ENCODE peak calls at places on chromosomes 13 and 19, in nine cellular contexts. G, N, E, Q, R, H, O, A and D are unnamed samples.

GRCh38 chr13:94947965-94948371 is 235.6 kb upstream of the SOX21 start:
- DNase-seq in E (no peak), G (no peak), A (no peak), O (no peak), H (no peak), N (no peak), Q (no peak), R (no peak), D (no peak)

GRCh38 chr13:97491452-97491851 is 57.5 kb downstream of the RAP2A start:
- DNase-seq in G (no peak), R (no peak), O (no peak), H (no peak), E (no peak), N (no peak), A (no peak), Q (no peak), D (no peak)

GRCh38 chr13:100803091-100803490 is 128.5 kb upstream of the TMTC4 start:
- DNase-seq in E (no peak), N (no peak), A (no peak), O (no peak), H (no peak), R (no peak), G (no peak), Q (no peak), D (no peak)

GRCh38 chr13:75161804-75162203 is 320.2 kb downstream of the TBC1D4 start:
- DNase-seq in E (no peak), N (no peak), A (no peak), O (no peak), R (no peak), Q (no peak), H (no peak), G (no peak), D (no peak)

GRCh38 chr13:50080158-50080855 is 65.1 kb downstream of the KCNRG start:
- DNase-seq in G (no peak), E (peak), N (peak), A (peak), O (peak), R (peak), H (peak), Q (no peak), D (no peak)

GRCh38 chr13:65787087-65787486 is 1443.0 kb downstream of the PCDH9 start:
- DNase-seq in E (no peak), N (no peak), G (no peak), A (no peak), O (no peak), R (no peak), H (no peak), Q (no peak), D (no peak)

GRCh38 chr19:54218259-54218658 is 4.5 kb downstream of the LILRB3 start:
- DNase-seq in R (no peak), Q (peak), O (no peak), H (no peak), N (no peak), E (no peak), G (no peak), A (no peak), D (no peak)

GRCh38 chr19:7870571-7871279 is 3.5 kb downstream of the PRR36 start:
- DNase-seq in G (no peak), A (no peak), R (no peak), Q (peak), E (peak), N (peak), O (no peak), H (peak), D (peak)

GRCh38 chr13:53073711-53074110 is 45.1 kb downstream of the OLFM4 start:
- DNase-seq in N (no peak), O (no peak), G (no peak), H (no peak), Q (no peak), E (no peak), R (no peak), A (no peak), D (no peak)

GRCh38 chr19:343941-344624 is 513 bp downstream of the MIER2 start:
- DNase-seq in R (peak), G (peak), Q (no peak), H (peak), A (no peak), N (peak), O (no peak), E (no peak), D (no peak)

GRCh38 chr19:29927944-29928669 is 13.9 kb upstream of the URI1 start:
- DNase-seq in H (no peak), O (no peak), R (no peak), N (no peak), G (no peak), E (no peak), A (no peak), Q (no peak), D (no peak)

GRCh38 chr13:113489549-113490495 is 689 bp downstream of the DCUN1D2 start:
- DNase-seq in A (peak), R (peak), N (peak), Q (no peak), G (peak), O (no peak), E (no peak), H (peak), D (no peak)

GRCh38 chr13:22487932-22488331 is 692.8 kb upstream of the SGCG start:
- DNase-seq in Q (no peak), A (no peak), G (no peak), O (no peak), H (no peak), E (no peak), R (no peak), N (no peak), D (no peak)

GRCh38 chr19:44582581-44583265 is 30.6 kb upstream of the IGSF23 start:
- DNase-seq in A (no peak), O (no peak), H (peak), E (peak), Q (no peak), G (no peak), N (peak), R (peak), D (no peak)

GRCh38 chr13:85654227-85654626 is 145.0 kb downstream of the SLITRK6 start:
- DNase-seq in G (no peak), E (no peak), O (no peak), Q (no peak), R (no peak), H (no peak), N (no peak), A (no peak), D (no peak)

GRCh38 chr19:32837531-32837930 is 32.0 kb downstream of the SLC7A9 start:
- DNase-seq in N (no peak), H (no peak), E (no peak), A (no peak), R (no peak), G (no peak), O (no peak), Q (no peak), D (no peak)

GRCh38 chr19:13267889-13268288 is 117.7 kb downstream of the IER2 start:
- DNase-seq in E (no peak), A (no peak), G (no peak), Q (no peak), H (no peak), R (no peak), N (no peak), O (no peak), D (no peak)

GRCh38 chr19:45729774-45730388 is 815 bp downstream of the FBXO46 start:
- DNase-seq in O (no peak), A (no peak), N (peak), H (peak), R (no peak), G (no peak), E (no peak), Q (peak), D (no peak)

GRCh38 chr19:12994701-12995595 is at the start of gene NFIX:
- DNase-seq in H (peak), N (peak), A (peak), E (peak), O (peak), R (peak), Q (peak), G (peak), D (peak)

GRCh38 chr19:12840091-12841079 is 2.1 kb downstream of the MAST1 start:
- DNase-seq in A (no peak), O (no peak), N (peak), H (peak), G (no peak), E (peak), R (peak), Q (peak), D (peak)

GRCh38 chr13:83057119-83057518 is 825.2 kb downstream of the SLITRK1 start:
- DNase-seq in O (no peak), Q (no peak), N (no peak), A (no peak), H (no peak), E (no peak), G (no peak), R (no peak), D (no peak)

GRCh38 chr13:36519432-36519831 is 87.1 kb downstream of the CCNA1 start:
- DNase-seq in O (no peak), E (no peak), G (no peak), R (no peak), Q (no peak), H (no peak), N (no peak), A (no peak), D (no peak)

GRCh38 chr19:379796-380195 is 29.2 kb downstream of the C2CD4C start:
- DNase-seq in O (no peak), Q (no peak), R (no peak), H (no peak), A (no peak), E (no peak), G (no peak), N (no peak), D (no peak)

GRCh38 chr13:90121784-90122183 is 1225.7 kb upstream of the MIR17HG start:
- DNase-seq in N (no peak), O (no peak), A (no peak), R (no peak), H (no peak), E (no peak), Q (no peak), G (no peak), D (no peak)

GRCh38 chr19:2609389-2610116 is 92.9 kb downstream of the GNG7 start:
- DNase-seq in G (no peak), O (no peak), N (no peak), Q (no peak), H (no peak), R (no peak), E (no peak), A (no peak), D (no peak)

GRCh38 chr13:64740493-64740892 is 2489.6 kb downstream of the PCDH9 start:
- DNase-seq in R (no peak), G (no peak), O (no peak), N (no peak), E (no peak), Q (no peak), A (no peak), H (no peak), D (no peak)

GRCh38 chr13:100588350-100589177 is at the start of gene GGACT:
- DNase-seq in E (peak), O (peak), N (peak), Q (peak), G (peak), H (peak), R (peak), A (peak), D (peak)

GRCh38 chr13:63184693-63185092 is 1769.0 kb upstream of the PCDH20 start:
- DNase-seq in G (no peak), E (no peak), R (no peak), H (no peak), O (no peak), Q (no peak), N (peak), A (no peak), D (no peak)

GRCh38 chr19:15014579-15014978 is 34.7 kb upstream of the CASP14 start:
- DNase-seq in Q (no peak), R (no peak), A (no peak), G (no peak), O (no peak), E (no peak), H (no peak), N (no peak), D (no peak)

GRCh38 chr13:51156666-51157065 is 45.6 kb upstream of the C13orf42 start:
- DNase-seq in E (no peak), R (no peak), O (no peak), G (no peak), N (no peak), H (no peak), Q (no peak), A (no peak), D (no peak)

GRCh38 chr13:50130686-50131051 is 115.4 kb downstream of the KCNRG start:
- DNase-seq in O (no peak), H (no peak), R (peak), Q (no peak), E (no peak), N (peak), A (no peak), G (no peak), D (no peak)